ENCODE peak calls at places on chromosomes 12 and 14, in nine cellular contexts. One of them, this sample, is unnamed.

GRCh38 chr12:51403159-51403558 is 12.0 kb upstream of the GALNT6 start:
- DNase-seq in testis: no peak
- DNase-seq in psoas muscle: no peak
- DNase-seq in Peyer's patch: no peak
- DNase-seq in colonic mucosa: no peak
- DNase-seq in cardiac muscle cell: peak; percentile 68
- DNase-seq in ovary: no peak
- DNase-seq in IMR-90: peak; percentile 36
- DNase-seq in left lung: no peak
- DNase-seq in this sample: no peak

GRCh38 chr12:119940881-119941280 is 48.2 kb upstream of the BICDL1 start:
- DNase-seq in Peyer's patch: no peak
- DNase-seq in testis: no peak
- DNase-seq in left lung: no peak
- DNase-seq in colonic mucosa: peak; percentile 19
- DNase-seq in IMR-90: peak; percentile 68
- DNase-seq in cardiac muscle cell: peak; percentile 12
- DNase-seq in ovary: no peak
- DNase-seq in psoas muscle: no peak
- DNase-seq in this sample: no peak

GRCh38 chr12:3752741-3753486 is at the start of gene CRACR2A:
- DNase-seq in Peyer's patch: peak; percentile 89
- DNase-seq in psoas muscle: peak; percentile 72
- DNase-seq in cardiac muscle cell: peak; percentile 87
- DNase-seq in ovary: peak; percentile 61
- DNase-seq in left lung: peak; percentile 66
- DNase-seq in colonic mucosa: peak; percentile 79
- DNase-seq in testis: peak; percentile 59
- DNase-seq in IMR-90: peak; percentile 31
- DNase-seq in this sample: peak; percentile 84

GRCh38 chr12:131513606-131514005 is 197.3 kb upstream of the SFSWAP start:
- DNase-seq in colonic mucosa: no peak
- DNase-seq in left lung: no peak
- DNase-seq in IMR-90: no peak
- DNase-seq in testis: no peak
- DNase-seq in psoas muscle: no peak
- DNase-seq in ovary: no peak
- DNase-seq in cardiac muscle cell: no peak
- DNase-seq in Peyer's patch: peak; percentile 33
- DNase-seq in this sample: no peak

GRCh38 chr12:122856999-122857671 is 21.9 kb downstream of the HIP1R start:
- DNase-seq in ovary: no peak
- DNase-seq in left lung: no peak
- DNase-seq in testis: no peak
- DNase-seq in cardiac muscle cell: no peak
- DNase-seq in Peyer's patch: no peak
- DNase-seq in IMR-90: peak; percentile 85
- DNase-seq in colonic mucosa: no peak
- DNase-seq in psoas muscle: no peak
- DNase-seq in this sample: peak; percentile 73

GRCh38 chr14:77212933-77213656 is 31.5 kb downstream of the TMEM63C start:
- DNase-seq in IMR-90: no peak
- DNase-seq in left lung: no peak
- DNase-seq in cardiac muscle cell: peak; percentile 25
- DNase-seq in colonic mucosa: peak; percentile 49
- DNase-seq in testis: peak; percentile 60
- DNase-seq in Peyer's patch: peak; percentile 64
- DNase-seq in psoas muscle: no peak
- DNase-seq in ovary: no peak
- DNase-seq in this sample: peak; percentile 65

GRCh38 chr12:3641428-3641883 is 111.5 kb downstream of the CRACR2A start:
- DNase-seq in ovary: no peak
- DNase-seq in cardiac muscle cell: peak; percentile 61
- DNase-seq in psoas muscle: peak; percentile 27
- DNase-seq in left lung: no peak
- DNase-seq in IMR-90: peak; percentile 36
- DNase-seq in Peyer's patch: no peak
- DNase-seq in testis: no peak
- DNase-seq in colonic mucosa: no peak
- DNase-seq in this sample: no peak

GRCh38 chr14:54881235-54881760 is 21.3 kb downstream of the GCH1 start:
- DNase-seq in IMR-90: peak; percentile 46
- DNase-seq in ovary: no peak
- DNase-seq in left lung: no peak
- DNase-seq in psoas muscle: no peak
- DNase-seq in Peyer's patch: peak; percentile 59
- DNase-seq in colonic mucosa: peak; percentile 45
- DNase-seq in testis: no peak
- DNase-seq in cardiac muscle cell: peak; percentile 82
- DNase-seq in this sample: no peak

GRCh38 chr14:36068777-36069534 is 107.6 kb downstream of the PTCSC3 start:
- DNase-seq in Peyer's patch: no peak
- DNase-seq in IMR-90: peak; percentile 21
- DNase-seq in psoas muscle: no peak
- DNase-seq in colonic mucosa: no peak
- DNase-seq in left lung: no peak
- DNase-seq in testis: no peak
- DNase-seq in cardiac muscle cell: peak; percentile 1
- DNase-seq in ovary: no peak
- DNase-seq in this sample: no peak

GRCh38 chr12:124566181-124567034 is 1.0 kb downstream of the NCOR2 start:
- DNase-seq in IMR-90: peak; percentile 66
- DNase-seq in left lung: peak; percentile 91
- DNase-seq in cardiac muscle cell: peak; percentile 78
- DNase-seq in ovary: peak; percentile 90
- DNase-seq in psoas muscle: peak; percentile 86
- DNase-seq in testis: peak; percentile 94
- DNase-seq in colonic mucosa: peak; percentile 93
- DNase-seq in Peyer's patch: peak; percentile 93
- DNase-seq in this sample: peak; percentile 88

GRCh38 chr12:88132387-88132786 is 9.5 kb downstream of the CEP290 start:
- DNase-seq in psoas muscle: no peak
- DNase-seq in left lung: no peak
- DNase-seq in colonic mucosa: no peak
- DNase-seq in ovary: no peak
- DNase-seq in cardiac muscle cell: peak; percentile 11
- DNase-seq in testis: no peak
- DNase-seq in IMR-90: no peak
- DNase-seq in Peyer's patch: no peak
- DNase-seq in this sample: no peak

GRCh38 chr12:20426956-20427355 is 58.6 kb downstream of the PDE3A start:
- DNase-seq in colonic mucosa: no peak
- DNase-seq in Peyer's patch: no peak
- DNase-seq in testis: no peak
- DNase-seq in ovary: no peak
- DNase-seq in psoas muscle: no peak
- DNase-seq in cardiac muscle cell: no peak
- DNase-seq in IMR-90: no peak
- DNase-seq in left lung: no peak
- DNase-seq in this sample: no peak

GRCh38 chr12:85865905-85866304 is 8.2 kb upstream of the NTS start:
- DNase-seq in testis: no peak
- DNase-seq in psoas muscle: no peak
- DNase-seq in colonic mucosa: no peak
- DNase-seq in left lung: no peak
- DNase-seq in IMR-90: no peak
- DNase-seq in Peyer's patch: no peak
- DNase-seq in cardiac muscle cell: peak; percentile 7
- DNase-seq in ovary: no peak
- DNase-seq in this sample: no peak

GRCh38 chr12:69343357-69343756 is 4.8 kb upstream of the LYZ start:
- DNase-seq in colonic mucosa: no peak
- DNase-seq in Peyer's patch: no peak
- DNase-seq in left lung: no peak
- DNase-seq in psoas muscle: no peak
- DNase-seq in IMR-90: no peak
- DNase-seq in testis: no peak
- DNase-seq in cardiac muscle cell: no peak
- DNase-seq in ovary: no peak
- DNase-seq in this sample: no peak
- H3K4me1 ChIP-seq in colonic mucosa: peaks cover 4% of the 10 kb centered on the region
- H3K4me1 ChIP-seq in Peyer's patch: peaks cover 2% of the 10 kb centered on the region
- H3K4me1 ChIP-seq in left lung: peaks cover 75% of the 10 kb centered on the region
- H3K4me1 ChIP-seq in psoas muscle: no peaks in the 10 kb centered on the region
- H3K4me1 ChIP-seq in IMR-90: no peaks in the 10 kb centered on the region
- H3K4me1 ChIP-seq in testis: no peaks in the 10 kb centered on the region
- H3K4me1 ChIP-seq in cardiac muscle cell: no peaks in the 10 kb centered on the region
- H3K4me1 ChIP-seq in ovary: no peaks in the 10 kb centered on the region
- H3K4me1 ChIP-seq in this sample: no peaks in the 10 kb centered on the region

GRCh38 chr14:60348211-60348610 is 99.2 kb downstream of the PPM1A start:
- DNase-seq in psoas muscle: no peak
- DNase-seq in ovary: no peak
- DNase-seq in cardiac muscle cell: no peak
- DNase-seq in testis: no peak
- DNase-seq in IMR-90: no peak
- DNase-seq in colonic mucosa: no peak
- DNase-seq in Peyer's patch: no peak
- DNase-seq in left lung: no peak
- DNase-seq in this sample: no peak
- H3K4me3 ChIP-seq in psoas muscle: no peak overlapping the region
- H3K4me3 ChIP-seq in ovary: no peak overlapping the region
- H3K4me3 ChIP-seq in cardiac muscle cell: no peak overlapping the region
- H3K4me3 ChIP-seq in testis: no peak overlapping the region
- H3K4me3 ChIP-seq in IMR-90: no peak overlapping the region
- H3K4me3 ChIP-seq in colonic mucosa: no peak overlapping the region
- H3K4me3 ChIP-seq in Peyer's patch: no peak overlapping the region
- H3K4me3 ChIP-seq in left lung: no peak overlapping the region
- H3K4me3 ChIP-seq in this sample: no peak overlapping the region

DNA sequence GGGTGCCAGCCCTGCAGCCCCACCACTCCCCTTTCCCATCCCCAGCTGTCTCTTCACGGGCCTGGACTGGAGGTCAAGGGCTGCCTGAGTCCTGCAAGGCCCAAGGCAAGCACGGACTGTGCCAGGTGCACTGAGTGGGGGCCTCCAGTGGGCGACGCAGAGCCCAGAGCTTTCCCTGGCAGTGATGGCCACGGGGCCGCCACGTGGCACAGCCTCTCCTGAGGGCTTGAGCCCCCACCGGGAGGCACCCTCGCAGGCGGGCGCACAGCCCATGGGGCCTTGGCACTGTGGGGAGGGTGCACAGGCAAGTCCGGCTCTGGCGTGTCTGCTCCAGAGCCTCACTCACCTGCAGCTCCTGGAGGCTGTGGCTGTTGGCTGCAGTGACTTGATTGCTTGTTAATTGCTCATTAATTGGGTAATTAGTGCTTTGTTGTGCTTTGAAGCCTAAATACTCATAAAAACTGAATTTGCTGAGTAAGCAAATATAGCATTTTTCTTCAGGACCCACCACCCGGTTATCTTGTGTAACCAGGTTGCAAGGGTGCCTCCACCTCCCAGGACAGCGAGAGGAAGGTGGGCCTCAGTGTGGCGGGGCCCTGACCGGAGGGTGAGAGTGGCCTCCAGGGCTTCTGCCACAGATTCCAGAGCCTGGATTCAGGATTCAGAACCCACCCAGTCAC is 48.5 kb downstream of the FBRSL1 start:
- DNase-seq in testis: no peak
- DNase-seq in IMR-90: no peak
- DNase-seq in psoas muscle: no peak
- DNase-seq in ovary: no peak
- DNase-seq in cardiac muscle cell: no peak
- DNase-seq in Peyer's patch: no peak
- DNase-seq in colonic mucosa: no peak
- DNase-seq in left lung: no peak
- DNase-seq in this sample: no peak
- H3K27me3 ChIP-seq in testis: no peaks in the 10 kb centered on the region
- H3K27me3 ChIP-seq in IMR-90: no peaks in the 10 kb centered on the region
- H3K27me3 ChIP-seq in psoas muscle: no peaks in the 10 kb centered on the region
- H3K27me3 ChIP-seq in ovary: no peaks in the 10 kb centered on the region
- H3K27me3 ChIP-seq in cardiac muscle cell: no peaks in the 10 kb centered on the region
- H3K27me3 ChIP-seq in Peyer's patch: no peaks in the 10 kb centered on the region
- H3K27me3 ChIP-seq in colonic mucosa: no peaks in the 10 kb centered on the region
- H3K27me3 ChIP-seq in left lung: no peaks in the 10 kb centered on the region
- H3K27me3 ChIP-seq in this sample: no peaks in the 10 kb centered on the region

GRCh38 chr14:32898876-32899275 is 39.8 kb upstream of the NPAS3 start:
- DNase-seq in testis: no peak
- DNase-seq in left lung: no peak
- DNase-seq in IMR-90: no peak
- DNase-seq in Peyer's patch: no peak
- DNase-seq in cardiac muscle cell: no peak
- DNase-seq in psoas muscle: no peak
- DNase-seq in colonic mucosa: no peak
- DNase-seq in ovary: no peak
- DNase-seq in this sample: no peak
- H3K4me1 ChIP-seq in testis: no peaks in the 10 kb centered on the region
- H3K4me1 ChIP-seq in left lung: no peaks in the 10 kb centered on the region
- H3K4me1 ChIP-seq in IMR-90: no peaks in the 10 kb centered on the region
- H3K4me1 ChIP-seq in Peyer's patch: no peaks in the 10 kb centered on the region
- H3K4me1 ChIP-seq in cardiac muscle cell: no peaks in the 10 kb centered on the region
- H3K4me1 ChIP-seq in psoas muscle: no peaks in the 10 kb centered on the region
- H3K4me1 ChIP-seq in colonic mucosa: no peaks in the 10 kb centered on the region
- H3K4me1 ChIP-seq in ovary: peaks cover 2% of the 10 kb centered on the region
- H3K4me1 ChIP-seq in this sample: no peaks in the 10 kb centered on the region

DNA sequence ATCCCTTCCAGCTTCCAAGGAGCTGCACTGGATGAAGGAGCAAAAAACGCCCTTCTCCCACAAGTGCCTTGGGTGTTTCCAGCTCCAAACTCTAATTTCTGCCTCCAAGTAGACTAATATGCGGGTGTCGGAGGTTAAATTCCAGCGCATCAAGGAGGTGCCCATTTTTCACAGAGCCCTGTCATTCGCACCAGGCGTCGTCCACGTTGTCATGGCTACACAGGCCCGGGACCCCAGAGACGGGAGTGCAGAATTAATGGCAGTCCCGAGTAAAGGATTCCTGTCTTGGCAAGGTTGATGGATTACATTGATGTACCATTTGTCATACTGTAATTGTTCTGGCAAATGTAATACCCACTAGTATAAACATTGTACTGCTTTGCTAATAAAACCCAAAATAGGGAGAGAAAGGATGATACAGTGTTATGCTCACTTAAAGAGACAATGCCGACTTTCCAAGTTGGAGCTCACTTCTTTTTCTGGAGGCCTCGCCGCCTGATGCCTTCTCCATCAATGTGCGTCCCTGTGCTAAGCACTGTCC is 222.9 kb upstream of the MYL2 start:
- DNase-seq in psoas muscle: no peak
- DNase-seq in left lung: no peak
- DNase-seq in IMR-90: no peak
- DNase-seq in Peyer's patch: no peak
- DNase-seq in testis: no peak
- DNase-seq in ovary: no peak
- DNase-seq in colonic mucosa: no peak
- DNase-seq in cardiac muscle cell: no peak
- DNase-seq in this sample: no peak
- H3K4me3 ChIP-seq in psoas muscle: no peak overlapping the region
- H3K4me3 ChIP-seq in left lung: no peak overlapping the region
- H3K4me3 ChIP-seq in IMR-90: no peak overlapping the region
- H3K4me3 ChIP-seq in Peyer's patch: no peak overlapping the region
- H3K4me3 ChIP-seq in testis: no peak overlapping the region
- H3K4me3 ChIP-seq in ovary: no peak overlapping the region
- H3K4me3 ChIP-seq in colonic mucosa: no peak overlapping the region
- H3K4me3 ChIP-seq in cardiac muscle cell: no peak overlapping the region
- H3K4me3 ChIP-seq in this sample: no peak overlapping the region

GRCh38 chr12:57216931-57217871 is 607 bp downstream of the NXPH4 start:
- DNase-seq in colonic mucosa: no peak
- DNase-seq in cardiac muscle cell: no peak
- DNase-seq in testis: peak; percentile 42
- DNase-seq in ovary: no peak
- DNase-seq in left lung: no peak
- DNase-seq in IMR-90: no peak
- DNase-seq in psoas muscle: no peak
- DNase-seq in Peyer's patch: no peak
- DNase-seq in this sample: no peak
- H3K27me3 ChIP-seq in colonic mucosa: peaks cover 76% of the 10 kb centered on the region
- H3K27me3 ChIP-seq in cardiac muscle cell: peaks cover 86% of the 10 kb centered on the region
- H3K27me3 ChIP-seq in testis: no peaks in the 10 kb centered on the region
- H3K27me3 ChIP-seq in ovary: peaks cover 17% of the 10 kb centered on the region
- H3K27me3 ChIP-seq in left lung: peaks cover 88% of the 10 kb centered on the region
- H3K27me3 ChIP-seq in IMR-90: peaks cover 69% of the 10 kb centered on the region
- H3K27me3 ChIP-seq in psoas muscle: peaks cover 29% of the 10 kb centered on the region
- H3K27me3 ChIP-seq in Peyer's patch: no peaks in the 10 kb centered on the region
- H3K27me3 ChIP-seq in this sample: peaks cover 85% of the 10 kb centered on the region